ENCODE peak calls at places on chromosomes 1 and 21, in nine cellular contexts. R, F, J, I, O, X, K, S and C are unnamed samples.
A peak's percentile ranks its signal among the peaks of the same experiment; 100 is the strongest.

GRCh38 chr1:235911300-235911662 is 44.6 kb upstream of the LYST start:
- DNase-seq in R (no peak), K (no peak), I (no peak), S (no peak), J (no peak), O (no peak), F (no peak), X (no peak), C (no peak)

GRCh38 chr1:14511281-14511680 is 87.2 kb upstream of the KAZN start:
- DNase-seq in O (no peak), F (no peak), K (no peak), J (no peak), X (no peak), R (no peak), I (no peak), S (no peak), C (no peak)

GRCh38 chr1:192477630-192478029 is 97.9 kb upstream of the RGS1 start:
- DNase-seq in R (peak; percentile 31), O (no peak), J (peak; percentile 40), S (peak; percentile 71), X (peak; percentile 79), K (no peak), I (no peak), F (no peak), C (peak; percentile 74)

GRCh38 chr1:50699795-50700194 is 260.3 kb downstream of the FAF1 start:
- DNase-seq in K (no peak), S (no peak), J (no peak), X (no peak), F (no peak), I (no peak), O (no peak), R (no peak), C (no peak)

GRCh38 chr1:43363283-43363934 is 4.4 kb downstream of the ELOVL1 start:
- DNase-seq in F (no peak), K (peak; percentile 64), O (no peak), X (no peak), R (no peak), J (no peak), I (peak; percentile 12), S (no peak), C (no peak)

GRCh38 chr1:1049318-1050165 is 24.6 kb downstream of the RNF223 start:
- DNase-seq in R (no peak), S (no peak), I (no peak), K (no peak), X (no peak), F (no peak), J (no peak), O (no peak), C (no peak)

GRCh38 chr1:97350662-97351061 is 570.2 kb downstream of the DPYD start:
- DNase-seq in I (no peak), O (no peak), S (peak; percentile 19), R (no peak), J (peak; percentile 61), X (peak; percentile 88), K (no peak), F (no peak), C (no peak)

GRCh38 chr1:216293673-216294072 is 129.6 kb downstream of the USH2A start:
- DNase-seq in O (no peak), X (peak; percentile 95), J (peak; percentile 16), R (no peak), I (no peak), S (peak; percentile 54), K (no peak), F (no peak), C (peak; percentile 17)

GRCh38 chr1:231694465-231695077 is 68.0 kb downstream of the DISC1 start:
- DNase-seq in R (no peak), O (no peak), I (peak; percentile 8), X (no peak), S (no peak), J (no peak), K (no peak), F (no peak), C (no peak)

GRCh38 chr1:19257178-19257914 is 5.7 kb downstream of the MRTO4 start:
- DNase-seq in S (peak; percentile 45), X (no peak), O (no peak), K (no peak), J (no peak), F (no peak), R (peak; percentile 18), I (no peak), C (peak; percentile 54)

GRCh38 chr1:161725888-161726630 is 4.7 kb downstream of the FCRLB start:
- DNase-seq in R (peak; percentile 37), I (peak; percentile 47), X (peak; percentile 43), J (peak; percentile 37), F (peak; percentile 33), S (peak; percentile 59), K (peak; percentile 38), O (peak; percentile 50), C (peak; percentile 54)

GRCh38 chr1:172980456-172980855 is 70.3 kb downstream of the TNFSF18 start:
- DNase-seq in R (no peak), F (no peak), S (peak; percentile 82), X (peak; percentile 58), K (no peak), O (no peak), I (no peak), J (peak; percentile 79), C (peak; percentile 51)

GRCh38 chr1:172002725-172003345 is 161.5 kb downstream of the DNM3 start:
- DNase-seq in I (peak; percentile 13), R (peak; percentile 12), X (peak; percentile 80), K (peak; percentile 33), J (peak; percentile 52), S (peak; percentile 83), O (peak; percentile 20), F (peak; percentile 18), C (peak; percentile 83)

GRCh38 chr1:219459321-219460105 is 153.4 kb downstream of the ZC3H11B start:
- DNase-seq in F (no peak), K (no peak), J (no peak), I (no peak), X (no peak), R (no peak), O (no peak), S (no peak), C (no peak)

GRCh38 chr1:11485191-11485590 is 6.2 kb downstream of the DISP3 start:
- DNase-seq in J (no peak), I (no peak), S (no peak), R (no peak), X (no peak), K (no peak), O (no peak), F (no peak), C (no peak)

GRCh38 chr1:62530516-62531154 is 66.7 kb upstream of the ANGPTL3 start:
- DNase-seq in O (peak; percentile 32), F (peak; percentile 61), I (no peak), R (no peak), X (peak; percentile 47), K (peak; percentile 52), S (peak; percentile 32), J (peak; percentile 16), C (peak; percentile 63)

GRCh38 chr1:63635681-63636080 is 42.5 kb downstream of the PGM1 start:
- DNase-seq in F (no peak), S (peak; percentile 74), J (no peak), O (no peak), K (no peak), I (no peak), R (no peak), X (peak; percentile 68), C (peak; percentile 39)

GRCh38 chr1:115041654-115042053 is 12.0 kb downstream of the TSHB start:
- DNase-seq in I (no peak), K (no peak), X (no peak), S (peak; percentile 32), O (no peak), R (no peak), J (no peak), F (no peak), C (peak; percentile 24)

GRCh38 chr21:42063206-42063577 is 7.9 kb upstream of the UMODL1 start:
- DNase-seq in S (no peak), I (no peak), R (no peak), X (no peak), O (no peak), K (peak; percentile 54), F (no peak), J (no peak), C (no peak)

GRCh38 chr1:198876371-198876871 is 237.6 kb downstream of the PTPRC start:
- DNase-seq in I (no peak), R (no peak), X (no peak), F (no peak), J (no peak), O (peak; percentile 26), S (no peak), K (no peak), C (no peak)

GRCh38 chr1:36384542-36385409 is 948 bp downstream of the STK40 start:
- DNase-seq in K (peak; percentile 91), S (peak; percentile 27), I (peak; percentile 57), R (no peak), J (no peak), X (peak; percentile 6), O (no peak), F (peak; percentile 92), C (peak; percentile 16)

GRCh38 chr1:178500091-178500770 is 3.5 kb upstream of the CLEC20A start:
- DNase-seq in O (no peak), S (no peak), F (no peak), I (no peak), X (no peak), K (no peak), R (no peak), J (no peak), C (no peak)
- TF ChIP-seq CTCF in O (peak; percentile 43), S (peak; percentile 35), F (no peak), I (no peak), X (peak; percentile 37), K (no peak), R (no peak), J (peak; percentile 18), C (peak; percentile 17)

GRCh38 chr1:102852583-102852982 is 255.7 kb downstream of the COL11A1 start:
- DNase-seq in O (no peak), X (peak; percentile 10), S (peak; percentile 17), F (no peak), K (no peak), I (no peak), R (no peak), J (no peak), C (no peak)
- TF ChIP-seq CTCF in O (no peak), X (no peak), S (peak; percentile 23), F (no peak), K (no peak), I (no peak), R (no peak), J (no peak), C (peak; percentile 23)

DNA sequence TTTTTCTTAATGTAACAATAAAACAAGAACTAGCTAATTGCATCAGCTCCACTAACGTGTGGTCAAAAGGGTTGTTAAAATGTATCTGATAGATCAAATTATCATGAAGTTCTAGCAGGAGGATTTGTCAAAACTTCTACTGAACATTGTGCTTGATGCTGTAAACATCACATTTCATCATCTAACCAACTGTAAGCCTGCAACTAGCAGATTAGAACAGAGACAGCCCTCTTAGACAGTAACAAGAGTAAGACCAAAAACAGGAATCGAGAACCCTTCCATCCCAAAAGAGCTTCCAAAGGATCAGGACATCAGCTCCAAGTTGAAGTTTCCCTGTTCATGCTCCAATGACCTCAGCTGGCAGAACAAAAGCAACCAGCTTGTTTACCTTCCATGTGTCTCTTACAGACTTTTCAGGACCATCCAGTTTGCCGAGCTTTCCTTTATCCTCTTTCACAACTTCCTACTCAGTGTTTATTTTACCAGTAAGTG is 44.6 kb downstream of the NIBAN1 start:
- DNase-seq in R (no peak), X (peak; percentile 44), K (no peak), I (peak; percentile 36), F (peak; percentile 25), S (no peak), J (no peak), O (no peak), C (peak; percentile 41)
- TF ChIP-seq CTCF in R (no peak), X (no peak), K (no peak), I (no peak), F (no peak), S (no peak), J (no peak), O (no peak), C (no peak)

GRCh38 chr1:27940297-27940696 is 5.5 kb downstream of the SMPDL3B start:
- DNase-seq in J (no peak), K (peak; percentile 61), O (peak; percentile 36), R (peak; percentile 70), S (peak; percentile 47), I (peak; percentile 81), X (peak; percentile 31), F (peak; percentile 22), C (no peak)
- TF ChIP-seq CTCF in J (peak; percentile 18), K (peak; percentile 14), O (peak; percentile 33), R (peak; percentile 43), S (peak; percentile 39), I (peak; percentile 39), X (peak; percentile 37), F (no peak), C (peak; percentile 14)